ENCODE peak calls at places on chromosomes 12 and 14, in nine cellular contexts. Z, Q, B, N, U, V, R, F and K are unnamed samples.
A peak's percentile ranks its signal among the peaks of the same experiment; 100 is the strongest.

GRCh38 chr12:27616356-27617150 is 79.7 kb upstream of the REP15 start:
- DNase-seq in Z (no peak), Q (no peak), B (no peak), N (no peak), U (no peak), V (no peak), R (no peak), F (no peak), K (peak; percentile 56)

GRCh38 chr12:105418232-105418631 is 87.7 kb downstream of the C12orf75 start:
- DNase-seq in Z (peak; percentile 70), Q (peak; percentile 44), B (peak; percentile 72), N (no peak), U (peak; percentile 35), V (peak; percentile 86), R (peak; percentile 89), F (no peak), K (peak; percentile 67)

GRCh38 chr12:31659087-31659942 is at the start of gene ETFBKMT:
- DNase-seq in Z (peak; percentile 29), Q (peak; percentile 95), B (peak; percentile 80), N (peak; percentile 88), U (peak; percentile 59), V (peak; percentile 84), R (peak; percentile 70), F (peak; percentile 87), K (peak; percentile 86)

GRCh38 chr14:32400480-32400879 is 71.4 kb downstream of the AKAP6 start:
- DNase-seq in Z (no peak), Q (no peak), B (no peak), N (no peak), U (peak; percentile 59), V (no peak), R (peak; percentile 30), F (no peak), K (no peak)

GRCh38 chr12:82862876-82863649 is 176.4 kb downstream of the TMTC2 start:
- DNase-seq in Z (no peak), Q (no peak), B (no peak), N (no peak), U (peak; percentile 23), V (peak; percentile 43), R (no peak), F (no peak), K (no peak)

GRCh38 chr14:40417777-40418401 is 985.7 kb upstream of the FBXO33 start:
- DNase-seq in Z (no peak), Q (no peak), B (no peak), N (peak; percentile 22), U (no peak), V (no peak), R (no peak), F (no peak), K (peak; percentile 8)

GRCh38 chr12:101021911-101022388 is 188.1 kb downstream of the SLC5A8 start:
- DNase-seq in Z (peak; percentile 61), Q (no peak), B (peak; percentile 97), N (no peak), U (peak; percentile 86), V (peak; percentile 80), R (peak; percentile 90), F (no peak), K (peak; percentile 92)

GRCh38 chr12:57476993-57477709 is 2.5 kb downstream of the ARHGAP9 start:
- DNase-seq in Z (no peak), Q (no peak), B (no peak), N (no peak), U (no peak), V (no peak), R (no peak), F (no peak), K (no peak)

GRCh38 chr14:62307844-62308243 is 545.6 kb downstream of the SNAPC1 start:
- DNase-seq in Z (no peak), Q (no peak), B (no peak), N (no peak), U (no peak), V (no peak), R (no peak), F (no peak), K (no peak)

GRCh38 chr12:122945047-122945592 is 21.1 kb downstream of the ABCB9 start:
- DNase-seq in Z (no peak), Q (no peak), B (no peak), N (no peak), U (no peak), V (peak; percentile 6), R (no peak), F (no peak), K (no peak)

GRCh38 chr14:24430143-24430681 is 458 bp downstream of the KHNYN start:
- DNase-seq in Z (no peak), Q (peak; percentile 72), B (peak; percentile 86), N (peak; percentile 63), U (peak; percentile 20), V (peak; percentile 80), R (peak; percentile 66), F (peak; percentile 77), K (peak; percentile 92)

GRCh38 chr14:54653764-54654469 is 87.0 kb downstream of the SAMD4A start:
- DNase-seq in Z (no peak), Q (no peak), B (peak; percentile 68), N (no peak), U (peak; percentile 76), V (peak; percentile 88), R (peak; percentile 88), F (peak; percentile 74), K (peak; percentile 90)

GRCh38 chr14:91219505-91220389 is 24.8 kb downstream of the GPR68 start:
- DNase-seq in Z (no peak), Q (no peak), B (no peak), N (no peak), U (no peak), V (no peak), R (no peak), F (no peak), K (no peak)

GRCh38 chr12:50411051-50411660 is 10.5 kb downstream of the LARP4 start:
- DNase-seq in Z (no peak), Q (no peak), B (peak; percentile 35), N (no peak), U (no peak), V (peak; percentile 39), R (peak; percentile 24), F (no peak), K (peak; percentile 33)

GRCh38 chr12:62744551-62744950 is 190.4 kb downstream of the PPM1H start:
- DNase-seq in Z (no peak), Q (no peak), B (no peak), N (no peak), U (no peak), V (no peak), R (peak; percentile 34), F (no peak), K (peak; percentile 63)

GRCh38 chr12:47820631-47821345 is 1.1 kb upstream of the HDAC7 start:
- DNase-seq in Z (peak; percentile 88), Q (peak; percentile 63), B (peak; percentile 98), N (peak; percentile 46), U (peak; percentile 90), V (peak; percentile 97), R (peak; percentile 95), F (peak; percentile 96), K (peak; percentile 98)

GRCh38 chr14:59360923-59361794 is 104.0 kb downstream of the GPR135 start:
- DNase-seq in Z (peak; percentile 38), Q (peak; percentile 81), B (peak; percentile 76), N (no peak), U (no peak), V (peak; percentile 96), R (peak; percentile 82), F (peak; percentile 85), K (peak; percentile 93)

DNA sequence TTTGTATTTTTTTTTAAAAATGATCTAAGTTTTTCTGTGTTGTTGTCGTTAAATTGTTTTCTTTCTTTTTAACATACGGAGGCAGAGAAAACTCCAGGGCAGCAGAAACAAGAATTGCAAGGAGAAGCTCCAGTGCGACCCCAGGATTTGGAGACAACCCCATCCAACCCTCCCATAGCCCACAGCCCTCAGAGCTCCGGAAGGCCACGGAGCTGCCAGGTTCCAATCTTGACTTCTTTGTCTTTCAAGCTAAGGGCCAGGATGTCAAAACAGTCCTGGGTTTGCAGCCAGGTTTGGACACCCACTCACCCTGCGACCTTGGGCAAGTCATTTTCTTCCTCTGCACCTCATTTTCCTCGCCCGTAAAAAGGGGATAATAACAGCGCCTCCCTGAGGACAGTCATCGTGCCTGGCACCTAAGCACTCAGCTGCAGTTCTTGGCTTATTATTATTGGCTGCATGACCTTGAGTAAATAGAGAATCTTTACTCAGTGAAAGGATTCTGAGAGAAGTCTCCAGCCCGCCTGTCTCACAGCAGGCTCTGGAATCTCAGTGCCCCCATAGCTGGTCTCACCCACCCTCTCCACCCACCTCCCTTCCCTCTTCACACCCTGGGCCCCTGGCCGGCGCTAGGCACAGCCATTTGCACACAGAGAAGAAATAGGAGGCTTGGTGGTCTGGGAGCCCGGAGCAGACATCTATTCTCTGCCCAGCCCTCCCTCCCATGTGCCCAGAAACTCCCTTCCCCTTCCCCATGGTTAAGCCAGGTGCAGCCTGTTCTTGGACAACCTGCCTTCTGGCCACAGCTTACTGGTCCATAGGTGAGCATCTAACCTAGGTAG is 79.4 kb upstream of the BCL11B start:
- DNase-seq in Z (no peak), Q (no peak), B (no peak), N (no peak), U (no peak), V (peak; percentile 4), R (no peak), F (no peak), K (no peak)
- TF ChIP-seq CTCF in Z (no peak), Q (no peak), B (no peak), N (peak; percentile 9), U (no peak), V (peak; percentile 7), R (no peak), F (no peak), K (no peak)

DNA sequence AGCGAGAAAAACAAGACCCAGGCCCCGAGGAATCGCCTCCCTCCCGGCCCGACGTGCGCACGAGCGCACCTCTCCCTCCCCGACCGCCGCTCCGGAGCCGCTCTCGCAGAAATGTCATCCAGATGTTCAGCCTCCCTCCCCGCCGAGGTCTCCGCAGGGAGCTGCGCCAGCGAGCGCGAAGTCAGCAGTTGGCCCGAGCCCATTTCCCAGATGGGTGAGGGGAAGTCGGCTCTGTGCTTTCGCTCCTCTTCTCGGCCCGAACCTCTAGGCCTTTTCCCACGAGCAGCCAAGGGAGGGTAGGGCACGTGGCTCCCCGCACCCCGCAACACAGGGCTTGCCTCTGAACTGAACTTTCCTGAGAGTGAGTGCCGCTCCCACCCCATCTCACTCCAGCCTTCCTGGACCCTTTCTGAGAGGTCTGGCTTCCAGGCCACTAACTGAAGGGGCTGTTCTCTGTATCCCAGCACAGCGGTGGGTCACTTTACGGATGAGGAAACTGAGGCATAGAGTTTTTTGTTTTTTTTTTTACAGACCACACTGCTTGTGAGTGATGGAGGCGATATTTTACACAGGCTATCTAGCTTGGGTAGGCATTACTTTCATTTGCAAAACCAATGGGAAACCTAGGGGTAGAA is 1.0 kb upstream of the TGFB3 start:
- DNase-seq in Z (peak; percentile 38), Q (no peak), B (peak; percentile 73), N (no peak), U (no peak), V (peak; percentile 84), R (peak; percentile 61), F (peak; percentile 72), K (peak; percentile 80)
- TF ChIP-seq CTCF in Z (no peak), Q (no peak), B (no peak), N (peak; percentile 15), U (no peak), V (no peak), R (no peak), F (no peak), K (no peak)

GRCh38 chr12:53984901-53985357 is at the start of gene HOXC10:
- DNase-seq in Z (peak; percentile 16), Q (peak; percentile 92), B (peak; percentile 84), N (peak; percentile 64), U (peak; percentile 8), V (peak; percentile 22), R (peak; percentile 75), F (peak; percentile 85), K (peak; percentile 69)
- TF ChIP-seq CTCF in Z (peak; percentile 45), Q (peak; percentile 72), B (peak; percentile 73), N (peak; percentile 66), U (peak; percentile 34), V (peak; percentile 25), R (peak; percentile 61), F (peak; percentile 39), K (peak; percentile 56)

GRCh38 chr12:5003025-5003666 is 40.5 kb upstream of the KCNA5 start:
- DNase-seq in Z (peak; percentile 18), Q (peak; percentile 72), B (peak; percentile 66), N (peak; percentile 79), U (no peak), V (peak; percentile 71), R (peak; percentile 50), F (no peak), K (peak; percentile 58)
- TF ChIP-seq CTCF in Z (peak; percentile 99), Q (peak; percentile 86), B (peak; percentile 100), N (peak; percentile 100), U (peak; percentile 100), V (peak; percentile 99), R (peak; percentile 95), F (peak; percentile 65), K (peak; percentile 96)